ENCODE peak calls at places on chromosomes 1 and 21, in nine cellular contexts. Q, S, P, H, U, V, F, C and J are unnamed samples.

GRCh38 chr1:239898067-239898730 is 193.5 kb upstream of the FMN2 start:
- DNase-seq in Q (peak), S (peak), P (peak), H (peak), U (peak), V (peak), F (peak), C (peak), J (peak)

GRCh38 chr1:13699936-13700520 is at the start of gene PRDM2:
- DNase-seq in Q (peak), S (no peak), P (no peak), H (peak), U (peak), V (peak), F (no peak), C (peak), J (no peak)

GRCh38 chr1:205179842-205180241 is 31.7 kb downstream of the DSTYK start:
- DNase-seq in Q (no peak), S (no peak), P (no peak), H (no peak), U (no peak), V (peak), F (no peak), C (no peak), J (no peak)

GRCh38 chr1:67285780-67286488 is 21.7 kb upstream of the IL12RB2 start:
- DNase-seq in Q (no peak), S (no peak), P (no peak), H (no peak), U (no peak), V (no peak), F (no peak), C (no peak), J (peak)

GRCh38 chr1:32390904-32391480 is 3.2 kb downstream of the BSDC1 start:
- DNase-seq in Q (no peak), S (peak), P (no peak), H (no peak), U (no peak), V (no peak), F (no peak), C (no peak), J (no peak)

GRCh38 chr1:201888282-201889033 is at the start of gene SHISA4:
- DNase-seq in Q (no peak), S (no peak), P (peak), H (no peak), U (peak), V (peak), F (no peak), C (no peak), J (peak)

GRCh38 chr1:17215545-17215890 is 10.6 kb downstream of the PADI1 start:
- DNase-seq in Q (no peak), S (no peak), P (no peak), H (no peak), U (no peak), V (peak), F (no peak), C (no peak), J (peak)

GRCh38 chr1:240652554-240652953 is 40.6 kb upstream of the GREM2 start:
- DNase-seq in Q (no peak), S (no peak), P (no peak), H (no peak), U (no peak), V (peak), F (no peak), C (no peak), J (no peak)

GRCh38 chr21:33254766-33255165 is 11.4 kb upstream of the IL10RB start:
- DNase-seq in Q (no peak), S (no peak), P (no peak), H (no peak), U (no peak), V (no peak), F (no peak), C (no peak), J (no peak)

GRCh38 chr1:86247553-86248279 is 91.1 kb upstream of the COL24A1 start:
- DNase-seq in Q (no peak), S (no peak), P (peak), H (no peak), U (no peak), V (peak), F (no peak), C (no peak), J (no peak)

GRCh38 chr1:150001415-150001814 is 9.1 kb downstream of the OTUD7B start:
- DNase-seq in Q (no peak), S (no peak), P (no peak), H (no peak), U (no peak), V (no peak), F (no peak), C (no peak), J (no peak)

GRCh38 chr1:236334893-236335545 is 53.3 kb upstream of the ERO1B start:
- DNase-seq in Q (no peak), S (no peak), P (no peak), H (no peak), U (no peak), V (no peak), F (no peak), C (no peak), J (peak)

GRCh38 chr1:154567386-154568164 is at the start of gene CHRNB2:
- DNase-seq in Q (peak), S (no peak), P (no peak), H (peak), U (peak), V (peak), F (peak), C (peak), J (peak)